ENCODE peak calls at places on chromosomes 11 and 22, in seven cellular contexts. One of them, this sample, is unnamed.

GRCh38 chr11:94654201-94654600 is 87.0 kb downstream of the PIWIL4 start:
- DNase-seq in testis: no peak
- DNase-seq in coronary artery: no peak
- DNase-seq in astrocyte: no peak
- DNase-seq in heart left ventricle: no peak
- DNase-seq in Caco-2: no peak
- DNase-seq in CD8-positive, alpha-beta T cell: no peak
- DNase-seq in this sample: peak

GRCh38 chr11:117145393-117145761 is 1.3 kb downstream of the PAFAH1B2 start:
- DNase-seq in astrocyte: peak
- DNase-seq in Caco-2: no peak
- DNase-seq in coronary artery: no peak
- DNase-seq in CD8-positive, alpha-beta T cell: no peak
- DNase-seq in testis: peak
- DNase-seq in heart left ventricle: no peak
- DNase-seq in this sample: no peak

GRCh38 chr11:61814242-61814957 is 2.4 kb downstream of the FADS1 start:
- DNase-seq in astrocyte: peak
- DNase-seq in coronary artery: no peak
- DNase-seq in Caco-2: peak
- DNase-seq in heart left ventricle: peak
- DNase-seq in CD8-positive, alpha-beta T cell: no peak
- DNase-seq in testis: peak
- DNase-seq in this sample: no peak

GRCh38 chr11:96004862-96005261 is 81.0 kb upstream of the MTMR2 start:
- DNase-seq in coronary artery: no peak
- DNase-seq in astrocyte: no peak
- DNase-seq in Caco-2: no peak
- DNase-seq in heart left ventricle: no peak
- DNase-seq in CD8-positive, alpha-beta T cell: no peak
- DNase-seq in testis: no peak
- DNase-seq in this sample: no peak

GRCh38 chr22:26648011-26648497 is 9.3 kb upstream of the MIAT start:
- DNase-seq in coronary artery: no peak
- DNase-seq in heart left ventricle: no peak
- DNase-seq in testis: no peak
- DNase-seq in CD8-positive, alpha-beta T cell: peak
- DNase-seq in astrocyte: no peak
- DNase-seq in Caco-2: no peak
- DNase-seq in this sample: no peak

GRCh38 chr11:34988294-34989255 is 72.2 kb downstream of the PDHX start:
- DNase-seq in coronary artery: no peak
- DNase-seq in testis: no peak
- DNase-seq in CD8-positive, alpha-beta T cell: no peak
- DNase-seq in astrocyte: peak
- DNase-seq in Caco-2: no peak
- DNase-seq in heart left ventricle: no peak
- DNase-seq in this sample: no peak

GRCh38 chr22:19992921-19993355 is 23.7 kb downstream of the ARVCF start:
- DNase-seq in Caco-2: no peak
- DNase-seq in coronary artery: no peak
- DNase-seq in heart left ventricle: no peak
- DNase-seq in astrocyte: no peak
- DNase-seq in testis: no peak
- DNase-seq in CD8-positive, alpha-beta T cell: no peak
- DNase-seq in this sample: no peak

GRCh38 chr22:44710474-44711235 is 8.7 kb downstream of the PRR5 start:
- DNase-seq in astrocyte: no peak
- DNase-seq in Caco-2: peak
- DNase-seq in coronary artery: no peak
- DNase-seq in testis: no peak
- DNase-seq in heart left ventricle: no peak
- DNase-seq in CD8-positive, alpha-beta T cell: peak
- DNase-seq in this sample: no peak

GRCh38 chr11:28476053-28476452 is 367.9 kb downstream of the METTL15 start:
- DNase-seq in coronary artery: no peak
- DNase-seq in Caco-2: no peak
- DNase-seq in heart left ventricle: peak
- DNase-seq in CD8-positive, alpha-beta T cell: no peak
- DNase-seq in testis: no peak
- DNase-seq in astrocyte: no peak
- DNase-seq in this sample: no peak

GRCh38 chr11:92696076-92696475 is 273.4 kb upstream of the MTNR1B start:
- DNase-seq in testis: no peak
- DNase-seq in CD8-positive, alpha-beta T cell: no peak
- DNase-seq in astrocyte: no peak
- DNase-seq in Caco-2: no peak
- DNase-seq in coronary artery: no peak
- DNase-seq in heart left ventricle: no peak
- DNase-seq in this sample: no peak

GRCh38 chr11:102223859-102224258 is 93.4 kb upstream of the BIRC3 start:
- DNase-seq in coronary artery: no peak
- DNase-seq in heart left ventricle: no peak
- DNase-seq in testis: no peak
- DNase-seq in CD8-positive, alpha-beta T cell: no peak
- DNase-seq in Caco-2: no peak
- DNase-seq in astrocyte: no peak
- DNase-seq in this sample: no peak

GRCh38 chr11:112216591-112217105 is 9.6 kb upstream of the PTS start:
- DNase-seq in CD8-positive, alpha-beta T cell: no peak
- DNase-seq in coronary artery: no peak
- DNase-seq in astrocyte: peak
- DNase-seq in testis: no peak
- DNase-seq in heart left ventricle: no peak
- DNase-seq in Caco-2: no peak
- DNase-seq in this sample: no peak

GRCh38 chr11:131095501-131096185 is 179.4 kb upstream of the SNX19 start:
- DNase-seq in coronary artery: no peak
- DNase-seq in Caco-2: no peak
- DNase-seq in astrocyte: no peak
- DNase-seq in CD8-positive, alpha-beta T cell: no peak
- DNase-seq in testis: no peak
- DNase-seq in heart left ventricle: no peak
- DNase-seq in this sample: no peak

GRCh38 chr11:2427721-2428321 is 16.5 kb downstream of the TRPM5 start:
- DNase-seq in heart left ventricle: no peak
- DNase-seq in CD8-positive, alpha-beta T cell: no peak
- DNase-seq in coronary artery: no peak
- DNase-seq in astrocyte: no peak
- DNase-seq in Caco-2: no peak
- DNase-seq in testis: no peak
- DNase-seq in this sample: no peak

GRCh38 chr11:63459586-63459985 is 31.4 kb downstream of the PLAAT5 start:
- DNase-seq in coronary artery: no peak
- DNase-seq in heart left ventricle: no peak
- DNase-seq in testis: no peak
- DNase-seq in CD8-positive, alpha-beta T cell: no peak
- DNase-seq in Caco-2: no peak
- DNase-seq in astrocyte: no peak
- DNase-seq in this sample: no peak

GRCh38 chr22:22164541-22165272 is 79.9 kb upstream of the VPREB1 start:
- DNase-seq in coronary artery: no peak
- DNase-seq in CD8-positive, alpha-beta T cell: no peak
- DNase-seq in Caco-2: no peak
- DNase-seq in heart left ventricle: no peak
- DNase-seq in testis: no peak
- DNase-seq in astrocyte: no peak
- DNase-seq in this sample: no peak

GRCh38 chr11:34837246-34837856 is 78.8 kb downstream of the APIP start:
- DNase-seq in heart left ventricle: no peak
- DNase-seq in coronary artery: no peak
- DNase-seq in testis: peak
- DNase-seq in astrocyte: no peak
- DNase-seq in Caco-2: peak
- DNase-seq in CD8-positive, alpha-beta T cell: no peak
- DNase-seq in this sample: no peak

GRCh38 chr11:17558916-17559315 is 11.9 kb downstream of the OTOG start:
- DNase-seq in CD8-positive, alpha-beta T cell: no peak
- DNase-seq in heart left ventricle: no peak
- DNase-seq in Caco-2: peak
- DNase-seq in coronary artery: peak
- DNase-seq in testis: no peak
- DNase-seq in astrocyte: no peak
- DNase-seq in this sample: no peak

GRCh38 chr11:86230921-86231320 is 13.6 kb upstream of the EED start:
- DNase-seq in coronary artery: no peak
- DNase-seq in astrocyte: no peak
- DNase-seq in testis: no peak
- DNase-seq in heart left ventricle: no peak
- DNase-seq in Caco-2: no peak
- DNase-seq in CD8-positive, alpha-beta T cell: no peak
- DNase-seq in this sample: no peak

GRCh38 chr11:100403817-100404216 is 283.3 kb upstream of the ARHGAP42 start:
- DNase-seq in astrocyte: peak
- DNase-seq in heart left ventricle: no peak
- DNase-seq in coronary artery: no peak
- DNase-seq in testis: no peak
- DNase-seq in CD8-positive, alpha-beta T cell: no peak
- DNase-seq in Caco-2: peak
- DNase-seq in this sample: no peak

GRCh38 chr11:10263929-10264328 is 30.1 kb downstream of the SBF2 start:
- DNase-seq in testis: no peak
- DNase-seq in Caco-2: no peak
- DNase-seq in astrocyte: peak
- DNase-seq in CD8-positive, alpha-beta T cell: no peak
- DNase-seq in coronary artery: no peak
- DNase-seq in heart left ventricle: no peak
- DNase-seq in this sample: no peak

GRCh38 chr22:20904008-20904979 is 12.9 kb upstream of the CRKL start:
- DNase-seq in astrocyte: peak
- DNase-seq in Caco-2: no peak
- DNase-seq in CD8-positive, alpha-beta T cell: no peak
- DNase-seq in testis: no peak
- DNase-seq in heart left ventricle: no peak
- DNase-seq in coronary artery: no peak
- DNase-seq in this sample: no peak

GRCh38 chr11:57320719-57321387 is 3.9 kb downstream of the TNKS1BP1 start:
- DNase-seq in Caco-2: no peak
- DNase-seq in CD8-positive, alpha-beta T cell: no peak
- DNase-seq in testis: no peak
- DNase-seq in astrocyte: no peak
- DNase-seq in heart left ventricle: no peak
- DNase-seq in coronary artery: no peak
- DNase-seq in this sample: no peak
- TF ChIP-seq CTCF in Caco-2: peak
- TF ChIP-seq CTCF in CD8-positive, alpha-beta T cell: no peak
- TF ChIP-seq CTCF in testis: no peak
- TF ChIP-seq CTCF in astrocyte: no peak
- TF ChIP-seq CTCF in heart left ventricle: no peak
- TF ChIP-seq CTCF in coronary artery: no peak
- TF ChIP-seq CTCF in this sample: no peak

DNA sequence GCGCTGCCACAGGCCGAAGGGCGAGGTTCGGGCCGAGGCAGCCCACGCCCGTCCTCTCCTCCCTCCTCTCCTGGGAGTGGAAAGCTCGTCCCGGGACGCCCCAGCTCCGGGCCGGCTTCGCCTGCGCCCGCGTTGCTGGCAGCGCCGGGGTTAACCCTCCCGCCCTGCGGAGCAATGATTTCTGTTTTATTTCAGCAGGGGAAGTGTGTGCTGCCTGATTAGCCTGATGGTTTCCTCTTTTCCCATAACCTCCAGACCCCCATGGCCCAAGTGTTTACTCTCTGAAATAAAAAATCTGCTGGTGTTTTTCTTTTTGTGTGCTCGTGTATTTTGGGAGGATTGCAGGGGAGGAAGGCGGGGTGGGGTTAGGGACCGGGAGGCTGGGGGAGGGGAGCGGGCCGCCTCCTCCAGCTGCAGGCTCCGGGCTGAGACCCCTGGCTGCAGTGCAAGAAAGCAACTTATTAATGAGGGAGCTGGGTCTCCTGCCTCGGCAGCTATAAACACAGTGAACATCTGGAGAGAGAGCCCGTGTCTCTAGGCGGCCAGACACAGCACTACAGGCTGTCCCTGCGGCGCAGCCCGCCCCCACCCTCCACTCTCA is 38.6 kb downstream of the ETS1 start:
- DNase-seq in Caco-2: no peak
- DNase-seq in testis: peak
- DNase-seq in astrocyte: no peak
- DNase-seq in heart left ventricle: peak
- DNase-seq in CD8-positive, alpha-beta T cell: peak
- DNase-seq in coronary artery: no peak
- DNase-seq in this sample: no peak
- TF ChIP-seq CTCF in Caco-2: no peak
- TF ChIP-seq CTCF in testis: no peak
- TF ChIP-seq CTCF in astrocyte: no peak
- TF ChIP-seq CTCF in heart left ventricle: peak
- TF ChIP-seq CTCF in CD8-positive, alpha-beta T cell: no peak
- TF ChIP-seq CTCF in coronary artery: no peak
- TF ChIP-seq CTCF in this sample: peak

DNA sequence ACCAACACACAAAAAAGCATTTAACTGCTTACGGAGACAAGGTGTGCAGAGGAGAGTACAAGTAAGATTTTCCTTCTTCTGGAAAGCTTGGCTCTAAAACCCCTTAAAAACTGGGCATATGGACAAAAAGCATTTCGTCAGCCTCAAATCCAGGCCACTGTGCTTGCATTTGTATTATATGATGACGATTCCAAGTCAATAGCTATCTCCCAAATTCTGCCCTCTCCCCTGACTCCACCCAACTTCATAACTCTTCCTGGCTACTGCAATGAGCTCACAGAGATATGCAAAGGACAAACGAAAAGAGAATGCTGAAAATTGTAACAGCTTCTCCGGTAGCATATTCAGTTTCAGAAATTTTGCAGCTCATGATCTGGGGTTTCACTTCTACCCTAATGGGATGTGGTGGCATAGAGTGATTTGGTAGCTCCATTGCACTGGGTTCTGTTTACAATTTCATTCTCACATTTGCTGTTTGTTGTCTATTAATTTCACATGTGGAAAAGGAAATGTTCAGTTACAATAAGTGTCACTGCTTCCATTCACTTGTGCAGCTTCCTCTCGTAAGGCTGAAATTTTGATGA is 45.6 kb upstream of the CHRM4 start:
- DNase-seq in CD8-positive, alpha-beta T cell: no peak
- DNase-seq in heart left ventricle: no peak
- DNase-seq in coronary artery: no peak
- DNase-seq in Caco-2: no peak
- DNase-seq in astrocyte: no peak
- DNase-seq in testis: no peak
- DNase-seq in this sample: no peak
- TF ChIP-seq CTCF in CD8-positive, alpha-beta T cell: no peak
- TF ChIP-seq CTCF in heart left ventricle: no peak
- TF ChIP-seq CTCF in coronary artery: no peak
- TF ChIP-seq CTCF in Caco-2: no peak
- TF ChIP-seq CTCF in astrocyte: no peak
- TF ChIP-seq CTCF in testis: no peak
- TF ChIP-seq CTCF in this sample: no peak

GRCh38 chr11:407651-408080 is 7.1 kb downstream of the SIGIRR start:
- DNase-seq in Caco-2: no peak
- DNase-seq in testis: no peak
- DNase-seq in astrocyte: no peak
- DNase-seq in CD8-positive, alpha-beta T cell: no peak
- DNase-seq in heart left ventricle: no peak
- DNase-seq in coronary artery: no peak
- DNase-seq in this sample: no peak
- TF ChIP-seq CTCF in Caco-2: no peak
- TF ChIP-seq CTCF in testis: no peak
- TF ChIP-seq CTCF in astrocyte: no peak
- TF ChIP-seq CTCF in CD8-positive, alpha-beta T cell: no peak
- TF ChIP-seq CTCF in heart left ventricle: no peak
- TF ChIP-seq CTCF in coronary artery: no peak
- TF ChIP-seq CTCF in this sample: no peak

GRCh38 chr11:119155733-119156492 is 7.1 kb downstream of the ABCG4 start:
- DNase-seq in testis: no peak
- DNase-seq in Caco-2: peak
- DNase-seq in heart left ventricle: no peak
- DNase-seq in astrocyte: no peak
- DNase-seq in coronary artery: no peak
- DNase-seq in CD8-positive, alpha-beta T cell: no peak
- DNase-seq in this sample: no peak
- TF ChIP-seq CTCF in testis: no peak
- TF ChIP-seq CTCF in Caco-2: peak
- TF ChIP-seq CTCF in heart left ventricle: peak
- TF ChIP-seq CTCF in astrocyte: no peak
- TF ChIP-seq CTCF in coronary artery: no peak
- TF ChIP-seq CTCF in CD8-positive, alpha-beta T cell: no peak
- TF ChIP-seq CTCF in this sample: no peak

This sample was measured in osteocyte.